ENCODE peak calls at places on chromosomes 2 and 18, in six cellular contexts. O is GM23338, M is HCT116, V is vagina, W is breast epithelium, N is SK-N-SH. U is an unnamed sample.

GRCh38 chr2:145692971-145693478 is 1173.1 kb upstream of the ZEB2 start:
- DNase-seq in N (no peak), O (no peak), M (no peak), V (no peak), W (no peak), U (no peak)

GRCh38 chr2:71530246-71530986 is 77.1 kb downstream of the DYSF start:
- DNase-seq in M (peak), W (no peak), N (peak), O (peak), V (no peak), U (peak)

GRCh38 chr18:9619545-9619944 is 5.2 kb upstream of the PPP4R1 start:
- DNase-seq in O (no peak), V (no peak), W (no peak), N (no peak), M (no peak), U (no peak)

GRCh38 chr2:181468313-181468712 is 11.1 kb downstream of the ITGA4 start:
- DNase-seq in N (no peak), M (no peak), W (no peak), V (no peak), O (no peak), U (no peak)

GRCh38 chr2:237344972-237345870 is 68.7 kb downstream of the COL6A3 start:
- DNase-seq in V (peak), N (no peak), M (no peak), W (no peak), O (no peak), U (no peak)

GRCh38 chr2:215752436-215752835 is 260.9 kb downstream of the MREG start:
- DNase-seq in W (no peak), M (no peak), N (no peak), O (no peak), V (no peak), U (no peak)

GRCh38 chr18:76524900-76525698 is 30.1 kb upstream of the ZNF516 start:
- DNase-seq in O (peak), V (no peak), M (no peak), W (no peak), N (peak), U (no peak)

GRCh38 chr2:70946832-70947442 is 11.2 kb downstream of the ATP6V1B1 start:
- DNase-seq in M (peak), W (no peak), N (peak), O (peak), V (peak), U (peak)

GRCh38 chr2:47631840-47632398 is 151.0 kb upstream of the MSH6 start:
- DNase-seq in V (no peak), W (peak), O (no peak), N (no peak), M (peak), U (no peak)

GRCh38 chr2:55620123-55620779 is 2.8 kb upstream of the PPP4R3B start:
- DNase-seq in W (no peak), V (no peak), N (peak), O (peak), M (no peak), U (no peak)

GRCh38 chr2:68282814-68283812 is 30.8 kb upstream of the PPP3R1 start:
- DNase-seq in W (no peak), O (peak), V (no peak), M (peak), N (peak), U (no peak)

GRCh38 chr2:70354264-70354949 is 52.5 kb upstream of the FAM136A start:
- DNase-seq in V (no peak), M (no peak), W (no peak), O (no peak), N (no peak), U (no peak)

GRCh38 chr2:113133696-113134558 is 6.5 kb downstream of the IL1RN start:
- DNase-seq in O (no peak), N (no peak), M (no peak), V (peak), W (no peak), U (no peak)

GRCh38 chr2:99701503-99701902 is 211.7 kb upstream of the REV1 start:
- DNase-seq in O (peak), W (no peak), N (no peak), M (no peak), V (no peak), U (no peak)

DNA sequence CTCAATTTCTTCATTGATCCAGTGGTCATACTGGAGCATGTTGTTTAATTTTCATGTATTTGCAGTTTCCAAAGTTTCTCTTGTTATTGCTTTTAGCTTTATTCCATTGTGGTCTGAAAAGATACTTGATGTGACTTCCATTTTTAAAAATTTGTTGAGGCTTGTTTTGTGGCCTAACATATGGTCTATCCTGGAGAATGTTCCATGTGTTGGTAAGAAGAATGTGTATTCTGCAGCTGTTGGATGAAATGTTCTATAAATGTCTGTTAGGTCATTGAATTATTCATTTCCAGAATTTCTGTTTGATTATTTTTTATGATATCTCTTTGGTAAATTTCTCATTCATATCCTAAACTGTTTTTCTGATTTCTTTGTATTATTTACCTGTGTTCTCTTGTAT is 139.8 kb upstream of the THUMPD2 start:
- DNase-seq in V (no peak), M (no peak), O (no peak), N (no peak), W (no peak), U (no peak)
- TF ChIP-seq POLR2AphosphoS5 in V (no peak), M (no peak), O (no peak), N (no peak), W (no peak), U (no peak)

DNA sequence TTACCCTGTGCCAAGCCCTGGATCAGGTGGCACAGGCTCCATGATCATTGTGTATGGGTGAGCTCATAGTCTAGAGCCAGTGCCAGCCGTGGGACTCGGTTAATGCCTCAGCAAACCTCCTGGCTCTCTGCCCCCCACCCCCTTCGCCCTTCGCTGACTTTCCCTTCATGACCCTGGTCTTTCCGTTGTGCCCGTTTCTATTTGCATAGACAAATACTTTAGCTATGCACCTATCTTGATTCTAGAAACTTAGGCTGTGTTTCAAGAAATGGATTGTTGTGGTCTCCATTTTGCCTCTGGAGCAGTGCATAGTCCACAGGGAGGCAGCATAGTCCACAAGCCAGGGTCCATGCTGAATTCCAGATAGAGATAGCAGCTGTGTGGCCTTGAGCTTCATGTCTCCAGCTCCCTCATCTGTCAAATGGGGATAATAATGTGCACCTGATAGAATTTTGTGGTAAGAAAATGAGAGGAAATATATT is 44.8 kb upstream of the KDM3A start:
- DNase-seq in O (peak), W (no peak), N (no peak), M (peak), V (no peak), U (no peak)
- TF ChIP-seq POLR2AphosphoS5 in O (no peak), W (no peak), N (no peak), M (no peak), V (no peak), U (no peak)

DNA sequence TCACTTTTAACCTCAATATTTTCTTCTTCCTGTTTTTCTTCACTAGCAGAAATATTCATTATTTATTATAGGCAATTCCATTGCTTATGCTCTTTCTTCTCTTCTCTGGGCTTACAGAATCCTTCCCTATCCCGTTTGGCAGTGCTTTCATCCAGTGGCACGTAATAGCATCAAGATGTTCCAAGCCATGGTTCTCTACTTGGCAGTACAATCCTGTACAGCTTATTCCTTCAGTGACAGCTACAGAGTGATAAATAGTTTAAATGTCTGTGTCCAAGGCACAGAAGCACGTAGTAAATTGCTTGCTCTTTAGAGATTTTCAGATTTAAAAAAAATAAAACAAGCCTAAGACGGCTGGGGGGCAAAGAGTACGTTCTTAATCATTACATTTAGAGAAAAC is 1964.3 kb downstream of the SUCLG1 start:
- DNase-seq in V (no peak), W (no peak), O (no peak), M (no peak), N (no peak), U (no peak)
- TF ChIP-seq POLR2AphosphoS5 in V (no peak), W (no peak), O (no peak), M (no peak), N (no peak), U (no peak)

GRCh38 chr2:64652231-64653173 is 1.2 kb downstream of the SERTAD2 start:
- DNase-seq in O (peak), V (no peak), M (no peak), W (no peak), N (no peak), U (no peak)
- TF ChIP-seq POLR2AphosphoS5 in O (no peak), V (peak), M (peak), W (no peak), N (no peak), U (no peak)

GRCh38 chr2:241309684-241310117 is 5.8 kb downstream of the HDLBP start:
- DNase-seq in W (no peak), V (no peak), M (no peak), N (no peak), O (no peak), U (no peak)
- TF ChIP-seq POLR2AphosphoS5 in W (no peak), V (no peak), M (no peak), N (no peak), O (no peak), U (no peak)

GRCh38 chr2:26968001-26968400 is 2.4 kb upstream of the MAPRE3 start:
- DNase-seq in V (no peak), N (no peak), O (no peak), M (no peak), W (no peak), U (no peak)

GRCh38 chr2:26971911-26972786 is 1.7 kb downstream of the MAPRE3 start:
- DNase-seq in O (no peak), M (no peak), N (no peak), V (no peak), W (no peak), U (no peak)

GRCh38 chr2:26970928-26971627 is 641 bp downstream of the MAPRE3 start:
- DNase-seq in M (no peak), V (no peak), O (peak), W (no peak), N (peak), U (no peak)

GRCh38 chr2:26969089-26969844 is 1.2 kb upstream of the MAPRE3 start:
- DNase-seq in M (no peak), W (no peak), N (no peak), V (no peak), O (no peak), U (no peak)

GRCh38 chr2:26970244-26970927 is at the start of gene MAPRE3:
- DNase-seq in M (peak), N (peak), V (no peak), O (peak), W (peak), U (peak)
- TF ChIP-seq POLR2AphosphoS5 in M (peak), N (no peak), V (peak), O (no peak), W (peak), U (no peak)

DNA sequence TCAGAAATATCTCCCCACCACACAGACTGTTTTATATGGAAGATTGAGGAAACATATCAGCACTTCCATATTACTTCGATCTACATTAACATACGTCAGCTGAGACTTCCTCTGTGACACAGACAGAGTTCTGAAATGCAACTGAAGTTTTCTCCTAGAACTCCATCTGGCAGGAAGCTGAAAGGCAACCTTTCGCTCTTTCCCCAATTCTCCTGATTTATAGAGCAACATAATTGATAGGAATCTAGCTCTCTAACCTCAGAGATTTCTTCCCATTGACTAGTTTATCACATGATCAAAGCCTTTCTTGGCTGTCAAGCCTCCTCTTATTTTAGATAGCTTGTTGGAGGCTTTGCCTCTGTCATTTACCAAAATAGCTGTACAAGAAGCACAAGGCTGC is 806.7 kb upstream of the CHAC2 start:
- DNase-seq in V (no peak), O (no peak), N (no peak), W (no peak), M (no peak), U (no peak)
- TF ChIP-seq POLR2AphosphoS5 in V (no peak), O (no peak), N (no peak), W (no peak), M (no peak), U (no peak)

GRCh38 chr18:54877076-54877475 is 48.8 kb downstream of the RAB27B start:
- DNase-seq in W (no peak), N (no peak), O (no peak), M (no peak), V (no peak), U (no peak)

GRCh38 chr18:54871231-54871630 is 43.0 kb downstream of the RAB27B start:
- DNase-seq in V (no peak), O (no peak), W (no peak), M (no peak), N (peak), U (no peak)

GRCh38 chr18:54878057-54878661 is 49.9 kb downstream of the RAB27B start:
- DNase-seq in W (no peak), O (no peak), N (no peak), V (no peak), M (no peak), U (no peak)

GRCh38 chr18:54875063-54875462 is 46.8 kb downstream of the RAB27B start:
- DNase-seq in N (no peak), O (no peak), M (no peak), W (no peak), V (no peak), U (no peak)

GRCh38 chr18:54873884-54874255 is 45.6 kb downstream of the RAB27B start:
- DNase-seq in W (peak), O (no peak), M (no peak), N (no peak), V (no peak), U (no peak)
- TF ChIP-seq POLR2AphosphoS5 in W (no peak), O (no peak), M (no peak), N (no peak), V (no peak), U (no peak)

GRCh38 chr2:205806126-205806905 is 124.0 kb downstream of the NRP2 start:
- DNase-seq in V (no peak), M (no peak), O (no peak), W (no peak), N (no peak), U (no peak)
- TF ChIP-seq POLR2AphosphoS5 in V (no peak), M (no peak), O (no peak), W (no peak), N (no peak), U (no peak)

GRCh38 chr18:48206887-48207286 is 202.3 kb downstream of the ZBTB7C start:
- DNase-seq in W (no peak), O (no peak), M (no peak), N (no peak), V (no peak), U (no peak)
- TF ChIP-seq POLR2AphosphoS5 in W (no peak), O (no peak), M (no peak), N (no peak), V (no peak), U (no peak)